ENCODE peak calls at places on chromosomes 7 and 10, in five cellular contexts. C, G, U, J and Q are unnamed samples.

GRCh38 chr7:116436305-116436826 is 63.2 kb upstream of the CAV2 start:
- DNase-seq in C (no peak), G (no peak), U (no peak), J (peak; percentile 51), Q (no peak)

GRCh38 chr10:110777017-110777416 is 94.7 kb upstream of the PDCD4 start:
- DNase-seq in C (no peak), G (no peak), U (no peak), J (no peak), Q (no peak)

GRCh38 chr7:138753611-138754010 is 44.2 kb upstream of the TMEM213 start:
- DNase-seq in C (no peak), G (no peak), U (no peak), J (no peak), Q (no peak)

GRCh38 chr7:138239244-138239643 is 163.0 kb downstream of the AKR1D1 start:
- DNase-seq in C (peak; percentile 7), G (no peak), U (peak; percentile 24), J (no peak), Q (no peak)

GRCh38 chr7:34315032-34315431 is 343.0 kb upstream of the NPSR1 start:
- DNase-seq in C (peak; percentile 90), G (no peak), U (no peak), J (peak; percentile 66), Q (no peak)

GRCh38 chr10:14325325-14325955 is 5.3 kb downstream of the FRMD4A start:
- DNase-seq in C (peak; percentile 4), G (peak; percentile 11), U (no peak), J (no peak), Q (no peak)

GRCh38 chr10:63217120-63217605 is 84.0 kb downstream of the NRBF2 start:
- DNase-seq in C (peak; percentile 73), G (no peak), U (no peak), J (peak; percentile 57), Q (no peak)

GRCh38 chr10:126921162-126921561 is 15.9 kb downstream of the DOCK1 start:
- DNase-seq in C (no peak), G (no peak), U (no peak), J (no peak), Q (no peak)

GRCh38 chr10:103736763-103737162 is 118.6 kb downstream of the SH3PXD2A start:
- DNase-seq in C (no peak), G (no peak), U (no peak), J (peak; percentile 52), Q (no peak)

GRCh38 chr10:51910596-51910995 is 211.2 kb upstream of the CSTF2T start:
- DNase-seq in C (no peak), G (no peak), U (no peak), J (no peak), Q (no peak)

GRCh38 chr7:65233409-65234034 is 140.1 kb upstream of the ZNF92 start:
- DNase-seq in C (no peak), G (no peak), U (no peak), J (no peak), Q (no peak)

GRCh38 chr7:2271273-2272026 is 29.4 kb downstream of the NUDT1 start:
- DNase-seq in C (no peak), G (no peak), U (no peak), J (no peak), Q (no peak)

GRCh38 chr10:124669141-124669823 is 74.9 kb downstream of the FAM53B start:
- DNase-seq in C (no peak), G (no peak), U (no peak), J (no peak), Q (no peak)

GRCh38 chr7:147474862-147475261 is 1115.7 kb upstream of the C7orf33 start:
- DNase-seq in C (no peak), G (no peak), U (no peak), J (no peak), Q (no peak)

GRCh38 chr7:105096306-105096705 is 82.3 kb downstream of the KMT2E start:
- DNase-seq in C (no peak), G (no peak), U (no peak), J (no peak), Q (no peak)

GRCh38 chr7:44177570-44178131 is 11.6 kb downstream of the GCK start:
- DNase-seq in C (peak; percentile 44), G (no peak), U (peak; percentile 19), J (peak; percentile 81), Q (no peak)

GRCh38 chr7:44769381-44770209 is 20.9 kb downstream of the ZMIZ2 start:
- DNase-seq in C (peak; percentile 73), G (no peak), U (peak; percentile 26), J (peak; percentile 64), Q (no peak)

GRCh38 chr7:14687777-14688176 is 214.8 kb downstream of the DGKB start:
- DNase-seq in C (peak; percentile 49), G (no peak), U (no peak), J (peak; percentile 54), Q (no peak)

GRCh38 chr10:48981310-48981907 is 41.8 kb upstream of the LRRC18 start:
- DNase-seq in C (peak; percentile 49), G (no peak), U (peak; percentile 7), J (peak; percentile 56), Q (no peak)

GRCh38 chr7:37193087-37193774 is 255.4 kb downstream of the ELMO1 start:
- DNase-seq in C (no peak), G (no peak), U (no peak), J (no peak), Q (no peak)

GRCh38 chr10:49080071-49080470 is 35.3 kb downstream of the VSTM4 start:
- DNase-seq in C (peak; percentile 34), G (no peak), U (peak; percentile 71), J (no peak), Q (no peak)

GRCh38 chr10:75430000-75430763 is 1.2 kb upstream of the LRMDA start:
- DNase-seq in C (peak; percentile 53), G (no peak), U (no peak), J (no peak), Q (no peak)

GRCh38 chr7:45679516-45679915 is 105.3 kb downstream of the ADCY1 start:
- DNase-seq in C (no peak), G (no peak), U (no peak), J (no peak), Q (no peak)

GRCh38 chr7:151699147-151699546 is 177.8 kb downstream of the PRKAG2 start:
- DNase-seq in C (peak; percentile 70), G (no peak), U (no peak), J (peak; percentile 96), Q (no peak)

GRCh38 chr7:83947260-83947659 is 247.3 kb downstream of the SEMA3A start:
- DNase-seq in C (no peak), G (no peak), U (no peak), J (no peak), Q (no peak)

GRCh38 chr10:126060232-126060935 is 164.0 kb downstream of the FANK1 start:
- DNase-seq in C (peak; percentile 75), G (no peak), U (no peak), J (peak; percentile 76), Q (no peak)

GRCh38 chr7:155011081-155011480 is 8.2 kb upstream of the PAXIP1 start:
- DNase-seq in C (no peak), G (no peak), U (no peak), J (no peak), Q (no peak)